ENCODE peak calls at places on chromosomes 2 and 18, in four cellular contexts. N, H, I and O are unnamed samples.

GRCh38 chr18:12455511-12455910 is 47.8 kb downstream of the PRELID3A start:
- DNase-seq in N (no peak), H (peak; percentile 79), I (no peak), O (no peak)

GRCh38 chr2:158777077-158777476 is 18.0 kb upstream of the DAPL1 start:
- DNase-seq in N (no peak), H (no peak), I (no peak), O (no peak)

GRCh38 chr2:85953476-85953875 is 64.7 kb upstream of the ST3GAL5 start:
- DNase-seq in N (no peak), H (peak; percentile 8), I (no peak), O (no peak)

GRCh38 chr2:164510895-164511294 is 110.4 kb downstream of the GRB14 start:
- DNase-seq in N (no peak), H (no peak), I (no peak), O (no peak)

GRCh38 chr2:18684202-18685040 is 95.1 kb upstream of the NT5C1B start:
- DNase-seq in N (no peak), H (peak; percentile 66), I (no peak), O (no peak)

GRCh38 chr18:23798249-23798648 is 109.0 kb downstream of the LAMA3 start:
- DNase-seq in N (no peak), H (no peak), I (no peak), O (no peak)

GRCh38 chr2:234191819-234192407 is 141.4 kb downstream of the SPP2 start:
- DNase-seq in N (peak; percentile 18), H (peak; percentile 6), I (no peak), O (no peak)

GRCh38 chr18:28027755-28028154 is 149.2 kb downstream of the CDH2 start:
- DNase-seq in N (no peak), H (no peak), I (no peak), O (no peak)

GRCh38 chr2:161407597-161407996 is 8.5 kb upstream of the TBR1 start:
- DNase-seq in N (no peak), H (no peak), I (no peak), O (no peak)

GRCh38 chr2:134206573-134206972 is 47.3 kb upstream of the MGAT5 start:
- DNase-seq in N (peak; percentile 33), H (peak; percentile 66), I (peak; percentile 38), O (no peak)

GRCh38 chr18:51726614-51727013 is 529.1 kb upstream of the MEX3C start:
- DNase-seq in N (no peak), H (no peak), I (no peak), O (no peak)

GRCh38 chr2:46849741-46850474 is 65.7 kb downstream of the MCFD2 start:
- DNase-seq in N (peak; percentile 85), H (peak; percentile 97), I (peak; percentile 51), O (peak; percentile 26)

GRCh38 chr2:134371041-134371440 is 117.2 kb downstream of the MGAT5 start:
- DNase-seq in N (no peak), H (no peak), I (no peak), O (peak; percentile 11)

GRCh38 chr18:25164211-25164836 is 187.6 kb downstream of the ZNF521 start:
- DNase-seq in N (no peak), H (no peak), I (no peak), O (no peak)

GRCh38 chr2:149735237-149735958 is 147.8 kb upstream of the MMADHC start:
- DNase-seq in N (no peak), H (peak; percentile 85), I (no peak), O (no peak)

GRCh38 chr2:46377666-46378560 is 80.7 kb downstream of the EPAS1 start:
- DNase-seq in N (no peak), H (no peak), I (no peak), O (no peak)

GRCh38 chr2:78127428-78127827 is 605.3 kb upstream of the LRRTM4 start:
- DNase-seq in N (no peak), H (no peak), I (no peak), O (no peak)

GRCh38 chr2:7392076-7392787 is 475.0 kb downstream of the RNF144A start:
- DNase-seq in N (no peak), H (no peak), I (no peak), O (no peak)

GRCh38 chr2:156124458-156124857 is 208.1 kb downstream of the NR4A2 start:
- DNase-seq in N (no peak), H (no peak), I (no peak), O (no peak)

GRCh38 chr18:64972545-64972944 is 778.3 kb upstream of the CDH7 start:
- DNase-seq in N (no peak), H (no peak), I (no peak), O (no peak)

GRCh38 chr2:163774862-163775261 is 39.1 kb upstream of the FIGN start:
- DNase-seq in N (no peak), H (peak; percentile 81), I (no peak), O (no peak)

GRCh38 chr2:172484253-172484652 is 56.9 kb downstream of the ITGA6 start:
- DNase-seq in N (no peak), H (peak; percentile 34), I (no peak), O (no peak)

GRCh38 chr2:145657265-145657664 is 1137.3 kb upstream of the ZEB2 start:
- DNase-seq in N (no peak), H (no peak), I (no peak), O (no peak)

GRCh38 chr2:184646177-184646576 is 47.8 kb downstream of the ZNF804A start:
- DNase-seq in N (no peak), H (peak; percentile 52), I (no peak), O (no peak)

GRCh38 chr2:230473378-230473777 is 57.4 kb downstream of the SP100 start:
- DNase-seq in N (no peak), H (no peak), I (no peak), O (no peak)

GRCh38 chr2:222643134-222643533 is 12.8 kb downstream of the FARSB start:
- DNase-seq in N (no peak), H (no peak), I (no peak), O (no peak)
- H3K36me3 ChIP-seq in N (no peaks in the 10 kb centered on the region), H (peaks cover 17% of the 10 kb centered on the region), I (peaks cover 89% of the 10 kb centered on the region), O (peaks cover 2% of the 10 kb centered on the region)

GRCh38 chr2:24301599-24301998 is 58.7 kb downstream of the ITSN2 start:
- DNase-seq in N (no peak), H (no peak), I (no peak), O (no peak)

DNA sequence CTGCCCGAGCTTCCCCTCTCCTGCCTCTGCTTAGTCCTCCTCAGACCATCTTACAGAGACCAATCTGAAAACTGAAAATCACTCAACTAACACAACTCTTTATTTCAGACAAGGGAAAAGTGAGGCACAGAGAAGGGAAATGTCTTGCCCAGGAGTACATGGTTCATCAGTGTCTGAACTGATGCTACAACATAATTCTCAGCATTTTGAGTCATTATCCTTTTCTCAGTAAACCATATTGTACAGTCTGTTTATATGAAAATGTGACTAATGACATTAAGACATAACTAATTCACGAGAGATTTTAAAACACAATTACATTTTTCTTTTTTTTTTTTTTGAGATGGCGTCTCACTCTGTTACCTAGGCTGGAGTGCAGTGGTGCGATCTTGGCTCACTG is 62.7 kb downstream of the ITSN2 start:
- DNase-seq in N (no peak), H (peak; percentile 36), I (no peak), O (no peak)
- H3K36me3 ChIP-seq in N (no peaks in the 10 kb centered on the region), H (peaks cover 35% of the 10 kb centered on the region), I (peaks cover 100% of the 10 kb centered on the region), O (no peaks in the 10 kb centered on the region)

GRCh38 chr18:55269632-55270031 is 310.4 kb upstream of the CCDC68 start:
- DNase-seq in N (no peak), H (no peak), I (no peak), O (no peak)
- H3K36me3 ChIP-seq in N (no peaks in the 10 kb centered on the region), H (peaks cover 26% of the 10 kb centered on the region), I (peaks cover 18% of the 10 kb centered on the region), O (no peaks in the 10 kb centered on the region)

GRCh38 chr2:215401896-215402379 is 33.9 kb downstream of the FN1 start:
- DNase-seq in N (no peak), H (peak; percentile 96), I (no peak), O (no peak)
- H3K36me3 ChIP-seq in N (no peaks in the 10 kb centered on the region), H (peaks cover 57% of the 10 kb centered on the region), I (peaks cover 10% of the 10 kb centered on the region), O (no peaks in the 10 kb centered on the region)

DNA sequence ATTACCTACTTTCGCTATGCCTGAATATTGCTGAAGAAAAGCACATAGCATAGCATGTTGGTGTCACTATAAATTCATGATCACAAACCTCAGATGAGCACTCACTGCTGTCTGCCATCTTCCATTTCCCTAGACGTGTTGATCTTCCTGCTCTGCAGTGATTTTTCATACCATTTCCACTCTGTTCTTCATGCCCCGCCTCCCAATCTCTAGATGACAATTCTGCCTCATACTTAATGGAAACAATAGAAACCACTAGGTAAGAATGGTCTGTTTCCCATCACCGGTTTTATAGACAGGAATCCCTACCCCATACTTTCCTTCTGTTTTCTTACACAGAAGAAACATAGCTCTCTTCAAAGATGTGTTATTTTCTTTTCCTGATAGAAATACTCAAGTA is 63.8 kb downstream of the PIK3C3 start:
- DNase-seq in N (no peak), H (no peak), I (no peak), O (no peak)
- H3K36me3 ChIP-seq in N (no peaks in the 10 kb centered on the region), H (peaks cover 12% of the 10 kb centered on the region), I (peaks cover 72% of the 10 kb centered on the region), O (no peaks in the 10 kb centered on the region)

DNA sequence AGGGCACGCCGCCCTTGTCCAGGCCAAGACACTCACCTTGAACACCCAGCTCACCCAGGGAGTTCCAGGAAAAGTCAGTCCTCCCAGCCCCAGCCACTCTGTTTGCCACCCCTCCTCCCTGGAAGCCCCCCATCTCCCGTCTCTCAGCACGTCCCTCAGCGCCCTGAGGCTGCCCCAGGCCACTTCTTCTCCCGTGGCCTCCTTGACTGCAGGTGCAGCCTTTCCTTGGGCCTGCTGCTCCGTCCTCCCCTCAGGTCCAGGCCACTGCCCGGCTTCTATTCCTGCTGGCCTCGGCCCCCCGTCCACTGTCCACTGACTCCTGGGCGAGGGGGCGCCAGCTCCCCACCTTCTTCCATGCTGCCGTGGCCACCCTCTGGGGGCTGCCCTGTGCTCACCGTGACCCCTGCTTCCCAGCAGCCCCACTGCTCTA is 239.1 kb downstream of the HDAC4 start:
- DNase-seq in N (no peak), H (no peak), I (no peak), O (no peak)
- H3K36me3 ChIP-seq in N (no peaks in the 10 kb centered on the region), H (peaks cover 44% of the 10 kb centered on the region), I (peaks cover 50% of the 10 kb centered on the region), O (peaks cover 8% of the 10 kb centered on the region)

GRCh38 chr2:222627764-222628163 is 28.1 kb downstream of the FARSB start:
- DNase-seq in N (no peak), H (no peak), I (no peak), O (no peak)
- H3K36me3 ChIP-seq in N (no peaks in the 10 kb centered on the region), H (peaks cover 27% of the 10 kb centered on the region), I (peaks cover 96% of the 10 kb centered on the region), O (peaks cover 11% of the 10 kb centered on the region)

GRCh38 chr18:58338141-58338540 is 290.8 kb downstream of the ALPK2 start:
- DNase-seq in N (no peak), H (no peak), I (no peak), O (no peak)
- H3K36me3 ChIP-seq in N (no peaks in the 10 kb centered on the region), H (peaks cover 7% of the 10 kb centered on the region), I (peaks cover 73% of the 10 kb centered on the region), O (no peaks in the 10 kb centered on the region)

GRCh38 chr18:54150226-54150625 is 74.2 kb downstream of the MBD2 start:
- DNase-seq in N (no peak), H (no peak), I (no peak), O (no peak)

GRCh38 chr18:54157646-54158045 is 66.8 kb downstream of the MBD2 start:
- DNase-seq in N (no peak), H (no peak), I (no peak), O (no peak)

GRCh38 chr18:54155412-54155811 is 69.1 kb downstream of the MBD2 start:
- DNase-seq in N (no peak), H (no peak), I (no peak), O (no peak)

GRCh38 chr18:54151376-54151775 is 73.1 kb downstream of the MBD2 start:
- DNase-seq in N (no peak), H (no peak), I (no peak), O (no peak)

GRCh38 chr18:54154231-54154630 is 70.2 kb downstream of the MBD2 start:
- DNase-seq in N (no peak), H (no peak), I (no peak), O (no peak)
- H3K36me3 ChIP-seq in N (no peaks in the 10 kb centered on the region), H (peaks cover 25% of the 10 kb centered on the region), I (peaks cover 73% of the 10 kb centered on the region), O (no peaks in the 10 kb centered on the region)